ENCODE peak calls at places on chromosomes 4 and X, in nine cellular contexts. T, G, M, I, A, Y, E, P and N are unnamed samples.

GRCh38 chrX:155148724-155149537 is 67.3 kb upstream of the VBP1 start:
- DNase-seq in Y (no peak), A (no peak), G (peak; percentile 45), T (peak; percentile 37), E (peak; percentile 41), I (peak; percentile 15), P (no peak), M (no peak), N (no peak)

GRCh38 chr4:119984998-119985397 is 81.7 kb downstream of the MAD2L1 start:
- DNase-seq in P (no peak), G (no peak), E (no peak), I (no peak), Y (no peak), M (no peak), A (no peak), T (no peak), N (no peak)

GRCh38 chrX:140298946-140299345 is 205.9 kb downstream of the SOX3 start:
- DNase-seq in G (no peak), M (no peak), E (no peak), Y (no peak), I (no peak), P (no peak), T (no peak), A (no peak), N (no peak)

GRCh38 chr4:124189545-124189944 is 523.0 kb downstream of the ANKRD50 start:
- DNase-seq in Y (no peak), T (no peak), E (no peak), I (no peak), M (no peak), P (no peak), A (no peak), G (no peak), N (no peak)

GRCh38 chr4:145531193-145531592 is 49.5 kb downstream of the SMAD1 start:
- DNase-seq in A (no peak), Y (no peak), P (no peak), G (no peak), E (peak; percentile 56), M (no peak), I (peak; percentile 13), T (no peak), N (peak; percentile 68)

GRCh38 chr4:182111586-182111985 is 131.6 kb upstream of the TENM3 start:
- DNase-seq in G (peak; percentile 10), I (no peak), T (no peak), Y (no peak), M (no peak), E (no peak), P (no peak), A (no peak), N (no peak)

GRCh38 chrX:35786271-35786670 is 11.9 kb upstream of the MAGEB16 start:
- DNase-seq in P (no peak), I (no peak), T (no peak), G (no peak), E (no peak), M (no peak), A (no peak), Y (no peak), N (no peak)

GRCh38 chr4:114558446-114559020 is 40.1 kb upstream of the UGT8 start:
- DNase-seq in E (no peak), I (no peak), T (no peak), G (peak; percentile 18), A (no peak), M (no peak), P (no peak), Y (no peak), N (no peak)

GRCh38 chrX:78092296-78092695 is 11.8 kb upstream of the PGK1 start:
- DNase-seq in Y (no peak), E (no peak), A (no peak), T (no peak), I (no peak), G (peak; percentile 59), P (no peak), M (no peak), N (no peak)

GRCh38 chrX:144627947-144628346 is 619.4 kb upstream of the SPANXN1 start:
- DNase-seq in G (no peak), P (peak; percentile 37), I (no peak), A (no peak), T (no peak), Y (no peak), M (no peak), E (no peak), N (no peak)
- H3K27ac ChIP-seq in G (no peak overlapping the region), P (no peak overlapping the region), I (no peak overlapping the region), A (no peak overlapping the region), T (no peak overlapping the region), Y (no peak overlapping the region), M (no peak overlapping the region), E (no peak overlapping the region), N (no peak overlapping the region)

GRCh38 chrX:48474127-48474526 is 1.9 kb upstream of the FTSJ1 start:
- DNase-seq in P (no peak), G (peak; percentile 23), T (no peak), M (no peak), I (no peak), Y (peak; percentile 61), A (no peak), E (no peak), N (no peak)
- TF ChIP-seq CTCF in P (no peak), G (peak; percentile 27), T (no peak), M (no peak), I (no peak), Y (peak; percentile 46), A (peak; percentile 66), E (no peak), N (no peak)

GRCh38 chrX:153903238-153903980 is 1.1 kb upstream of the AVPR2 start:
- DNase-seq in E (no peak), M (no peak), Y (no peak), A (no peak), G (no peak), P (no peak), I (no peak), T (peak; percentile 5), N (no peak)

GRCh38 chrX:153903991-153904957 is at the start of gene AVPR2:
- DNase-seq in Y (no peak), A (no peak), M (no peak), E (no peak), T (no peak), I (no peak), G (no peak), P (no peak), N (no peak)

GRCh38 chrX:153900806-153901752 is 3.4 kb upstream of the AVPR2 start:
- DNase-seq in A (no peak), P (peak; percentile 32), G (peak; percentile 35), Y (peak; percentile 98), M (peak; percentile 73), T (peak; percentile 28), I (peak; percentile 51), E (peak; percentile 31), N (no peak)

GRCh38 chrX:153902388-153902787 is 2.1 kb upstream of the AVPR2 start:
- DNase-seq in G (no peak), P (no peak), T (no peak), M (no peak), Y (no peak), I (no peak), E (no peak), A (no peak), N (no peak)

DNA sequence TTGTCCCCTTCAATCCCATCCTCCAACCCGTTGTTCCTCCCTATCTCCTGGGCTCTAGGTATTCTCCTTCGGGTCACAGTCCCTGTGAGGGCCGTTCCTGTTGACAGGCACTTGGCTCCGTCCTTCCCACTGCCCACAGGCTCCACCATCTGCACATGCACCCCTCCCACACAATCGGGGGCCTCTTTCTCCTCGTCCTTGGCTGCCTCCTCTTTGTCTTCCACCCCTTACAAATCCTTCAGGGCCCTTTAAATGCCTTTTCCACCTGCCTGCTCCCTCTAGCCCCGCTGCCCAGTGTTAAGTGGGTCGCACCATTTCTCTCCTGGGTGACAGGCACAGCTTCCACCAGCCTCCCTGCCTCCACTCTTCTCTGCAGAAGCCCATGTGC is 2.7 kb upstream of the AVPR2 start:
- DNase-seq in Y (no peak), M (no peak), P (no peak), I (no peak), T (no peak), G (no peak), A (no peak), E (no peak), N (no peak)
- H3K27me3 ChIP-seq in Y (peaks cover 7% of the 10 kb centered on the region), M (no peaks in the 10 kb centered on the region), P (no peaks in the 10 kb centered on the region), I (no peaks in the 10 kb centered on the region), T (no peaks in the 10 kb centered on the region), G (no peaks in the 10 kb centered on the region), A (no peaks in the 10 kb centered on the region), E (no peaks in the 10 kb centered on the region), N (peaks cover 11% of the 10 kb centered on the region)

DNA sequence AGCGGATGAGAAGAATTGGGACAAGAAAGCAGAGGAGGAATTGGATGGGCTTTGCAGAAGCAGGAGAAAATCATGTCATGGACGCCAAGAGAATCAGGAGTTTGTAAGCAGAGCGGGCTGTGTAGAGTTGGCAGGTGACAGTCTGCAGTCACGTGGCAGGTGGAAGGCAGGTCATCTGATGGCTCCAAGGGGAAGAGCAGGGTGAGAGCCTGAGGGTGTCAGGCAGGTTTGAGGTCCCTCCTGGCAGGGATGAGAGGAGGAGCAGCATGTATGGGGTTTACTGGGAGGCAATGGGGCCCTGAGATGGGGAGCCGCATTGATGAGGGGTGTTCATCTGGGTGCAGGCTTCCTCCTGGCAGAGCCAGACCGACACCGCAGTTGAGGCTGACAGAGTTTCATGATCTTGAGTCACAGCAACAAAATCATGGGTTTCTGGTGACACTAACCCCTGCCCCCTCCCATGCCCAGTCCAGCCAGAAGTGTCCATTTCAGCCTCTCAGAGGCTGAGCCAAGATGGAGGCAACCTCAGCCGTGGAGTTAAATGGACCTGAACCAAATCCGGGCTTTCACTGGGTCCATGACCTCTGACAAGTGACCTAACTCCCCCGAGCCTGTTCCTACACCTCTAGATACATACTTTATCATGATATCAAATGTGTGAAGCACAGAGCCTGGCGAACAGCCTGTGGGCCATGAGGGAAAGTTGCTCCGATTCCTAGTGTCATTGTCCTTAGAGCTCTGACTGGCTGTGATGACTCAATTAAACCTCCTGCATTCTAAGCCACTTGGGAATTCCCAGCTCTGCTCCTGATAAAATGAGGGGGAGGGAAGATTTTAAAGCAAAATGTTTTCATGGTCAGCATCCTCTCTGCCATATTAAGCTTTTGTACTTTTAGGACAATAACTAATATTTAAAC is 36.1 kb downstream of the EVC start:
- DNase-seq in Y (no peak), M (no peak), T (no peak), G (no peak), A (no peak), I (no peak), P (no peak), E (no peak), N (no peak)
- H3K27ac ChIP-seq in Y (peak overlapping the region; percentile 92), M (no peak overlapping the region), T (peak overlapping the region; percentile 68), G (no peak overlapping the region), A (no peak overlapping the region), I (no peak overlapping the region), P (peak overlapping the region; percentile 84), E (no peak overlapping the region), N (no peak overlapping the region)

DNA sequence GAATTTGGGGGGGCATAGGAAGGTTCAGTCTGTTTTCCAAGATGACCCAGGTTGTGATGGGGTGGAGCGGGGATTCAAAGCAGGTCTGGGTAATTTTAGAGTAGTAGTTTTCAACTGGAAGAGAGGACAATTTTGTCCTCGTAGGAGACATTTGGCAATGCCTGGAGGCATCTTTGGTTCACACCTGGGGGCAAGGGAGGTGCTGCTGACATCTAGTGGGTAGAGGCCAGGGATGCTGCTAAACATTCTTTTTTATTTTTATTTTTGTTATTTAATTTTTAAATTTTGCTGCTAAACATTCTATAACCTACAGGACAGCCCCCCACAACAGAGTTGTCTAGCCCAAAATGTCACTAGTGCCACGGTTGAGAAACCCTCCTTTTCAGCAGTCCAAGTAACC is 1.9 kb downstream of the RAB9A start:
- DNase-seq in A (no peak), T (no peak), E (no peak), Y (no peak), M (no peak), I (no peak), P (no peak), G (no peak), N (no peak)
- TF ChIP-seq CTCF in A (peak; percentile 41), T (no peak), E (no peak), Y (peak; percentile 23), M (peak; percentile 21), I (no peak), P (no peak), G (peak; percentile 7), N (no peak)